ENCODE peak calls at places on chromosomes 3 and 15, in seven cellular contexts. One of them, this sample, is unnamed.

GRCh38 chr3:123791898-123792297 is 92.2 kb downstream of the MYLK start:
- DNase-seq in LoVo: no peak
- DNase-seq in activated T-cell treated with anti-CD3 and anti-CD28 coated beads for 1 hour: no peak
- DNase-seq in cardiac fibroblast: peak
- DNase-seq in AML-193: no peak
- DNase-seq in nephron progenitor cell: no peak
- DNase-seq in KG1: no peak
- DNase-seq in this sample: no peak

GRCh38 chr3:182490601-182491485 is 302.5 kb upstream of the ATP11B start:
- DNase-seq in activated T-cell treated with anti-CD3 and anti-CD28 coated beads for 1 hour: no peak
- DNase-seq in LoVo: peak
- DNase-seq in AML-193: peak
- DNase-seq in cardiac fibroblast: peak
- DNase-seq in nephron progenitor cell: no peak
- DNase-seq in KG1: no peak
- DNase-seq in this sample: no peak

GRCh38 chr3:193240850-193241706 is at the start of gene PLAAT1:
- DNase-seq in activated T-cell treated with anti-CD3 and anti-CD28 coated beads for 1 hour: no peak
- DNase-seq in cardiac fibroblast: peak
- DNase-seq in KG1: no peak
- DNase-seq in LoVo: peak
- DNase-seq in AML-193: no peak
- DNase-seq in nephron progenitor cell: peak
- DNase-seq in this sample: peak

GRCh38 chr3:195803309-195803908 is 8.3 kb downstream of the MUC4 start:
- DNase-seq in KG1: no peak
- DNase-seq in cardiac fibroblast: peak
- DNase-seq in activated T-cell treated with anti-CD3 and anti-CD28 coated beads for 1 hour: no peak
- DNase-seq in nephron progenitor cell: no peak
- DNase-seq in AML-193: no peak
- DNase-seq in LoVo: no peak
- DNase-seq in this sample: no peak

GRCh38 chr15:74222705-74223104 is 13.4 kb upstream of the CCDC33 start:
- DNase-seq in AML-193: no peak
- DNase-seq in cardiac fibroblast: no peak
- DNase-seq in LoVo: no peak
- DNase-seq in nephron progenitor cell: no peak
- DNase-seq in KG1: no peak
- DNase-seq in activated T-cell treated with anti-CD3 and anti-CD28 coated beads for 1 hour: no peak
- DNase-seq in this sample: no peak

GRCh38 chr15:30043211-30043655 is 39.5 kb upstream of the GOLGA8J start:
- DNase-seq in nephron progenitor cell: no peak
- DNase-seq in KG1: no peak
- DNase-seq in cardiac fibroblast: peak
- DNase-seq in LoVo: no peak
- DNase-seq in AML-193: no peak
- DNase-seq in activated T-cell treated with anti-CD3 and anti-CD28 coated beads for 1 hour: no peak
- DNase-seq in this sample: no peak

GRCh38 chr3:113783463-113783862 is 36.6 kb downstream of the ATP6V1A start:
- DNase-seq in nephron progenitor cell: no peak
- DNase-seq in KG1: no peak
- DNase-seq in AML-193: peak
- DNase-seq in cardiac fibroblast: peak
- DNase-seq in LoVo: no peak
- DNase-seq in activated T-cell treated with anti-CD3 and anti-CD28 coated beads for 1 hour: no peak
- DNase-seq in this sample: no peak

GRCh38 chr3:197793246-197793645 is 2.2 kb downstream of the LRCH3 start:
- DNase-seq in cardiac fibroblast: peak
- DNase-seq in activated T-cell treated with anti-CD3 and anti-CD28 coated beads for 1 hour: no peak
- DNase-seq in AML-193: peak
- DNase-seq in nephron progenitor cell: no peak
- DNase-seq in KG1: no peak
- DNase-seq in LoVo: peak
- DNase-seq in this sample: no peak

GRCh38 chr3:194561306-194561974 is 71.8 kb downstream of the TMEM44 start:
- DNase-seq in nephron progenitor cell: no peak
- DNase-seq in LoVo: no peak
- DNase-seq in cardiac fibroblast: peak
- DNase-seq in KG1: no peak
- DNase-seq in activated T-cell treated with anti-CD3 and anti-CD28 coated beads for 1 hour: no peak
- DNase-seq in AML-193: no peak
- DNase-seq in this sample: no peak

GRCh38 chr3:108894981-108895380 is 58.7 kb downstream of the GUCA1C start:
- DNase-seq in AML-193: no peak
- DNase-seq in cardiac fibroblast: no peak
- DNase-seq in nephron progenitor cell: no peak
- DNase-seq in LoVo: no peak
- DNase-seq in KG1: no peak
- DNase-seq in activated T-cell treated with anti-CD3 and anti-CD28 coated beads for 1 hour: no peak
- DNase-seq in this sample: no peak

GRCh38 chr3:159260049-159260662 is 458.3 kb downstream of the MFSD1 start:
- DNase-seq in cardiac fibroblast: peak
- DNase-seq in AML-193: peak
- DNase-seq in KG1: peak
- DNase-seq in activated T-cell treated with anti-CD3 and anti-CD28 coated beads for 1 hour: no peak
- DNase-seq in nephron progenitor cell: peak
- DNase-seq in LoVo: peak
- DNase-seq in this sample: peak